ENCODE peak calls at places on chromosomes 1 and 21, in five cellular contexts. L, C, Y, D and M are unnamed samples.
A peak's percentile ranks its signal among the peaks of the same experiment; 100 is the strongest.

GRCh38 chr1:218643926-218644325 is 298.8 kb downstream of the TGFB2 start:
- DNase-seq in L (no peak), C (no peak), Y (no peak), D (no peak), M (no peak)

GRCh38 chr1:175733762-175734161 is 9.6 kb downstream of the TNR start:
- DNase-seq in L (no peak), C (no peak), Y (no peak), D (no peak), M (no peak)

GRCh38 chr21:46109251-46110221 is 11.6 kb downstream of the COL6A2 start:
- DNase-seq in L (no peak), C (no peak), Y (no peak), D (no peak), M (no peak)

GRCh38 chr1:6445062-6445763 is 20.6 kb downstream of the ESPN start:
- DNase-seq in L (no peak), C (peak; percentile 49), Y (peak; percentile 60), D (peak; percentile 56), M (no peak)

GRCh38 chr1:175075572-175076568 is 8.2 kb downstream of the TNN start:
- DNase-seq in L (no peak), C (no peak), Y (no peak), D (no peak), M (no peak)

GRCh38 chr1:226939439-226940028 is 560 bp upstream of the COQ8A start:
- DNase-seq in L (peak; percentile 81), C (peak; percentile 66), Y (peak; percentile 56), D (peak; percentile 60), M (no peak)

GRCh38 chr1:119133987-119134386 is 6.5 kb downstream of the WARS2 start:
- DNase-seq in L (no peak), C (no peak), Y (no peak), D (peak; percentile 71), M (no peak)

GRCh38 chr1:41642922-41643321 is 158.4 kb upstream of the EDN2 start:
- DNase-seq in L (no peak), C (no peak), Y (no peak), D (no peak), M (no peak)

GRCh38 chr21:44423312-44423821 is 31.9 kb upstream of the LRRC3 start:
- DNase-seq in L (no peak), C (no peak), Y (peak; percentile 1), D (no peak), M (no peak)

GRCh38 chr1:244952940-244953339 is 88.6 kb upstream of the HNRNPU start:
- DNase-seq in L (no peak), C (no peak), Y (no peak), D (no peak), M (no peak)

GRCh38 chr1:26015358-26015757 is 6.2 kb upstream of the EXTL1 start:
- DNase-seq in L (no peak), C (no peak), Y (no peak), D (no peak), M (no peak)